ENCODE peak calls at places on chromosome 5, in nine cellular contexts. M, L, T, O, X, F, R, W and U are unnamed samples.

GRCh38 chr5:55451976-55452375 is 82.8 kb downstream of the PLPP1 start:
- DNase-seq in M (no peak), L (no peak), T (no peak), O (no peak), X (no peak), F (no peak), R (no peak), W (no peak), U (no peak)

GRCh38 chr5:144944936-144945335 is 774.3 kb downstream of the KCTD16 start:
- DNase-seq in M (no peak), L (no peak), T (no peak), O (no peak), X (no peak), F (no peak), R (no peak), W (no peak), U (no peak)

GRCh38 chr5:122356868-122357267 is 44.8 kb downstream of the SNCAIP start:
- DNase-seq in M (no peak), L (no peak), T (no peak), O (no peak), X (no peak), F (no peak), R (no peak), W (no peak), U (no peak)

GRCh38 chr5:96582343-96582742 is 79.8 kb upstream of the CAST start:
- DNase-seq in M (peak; percentile 41), L (no peak), T (peak; percentile 76), O (no peak), X (peak; percentile 33), F (no peak), R (no peak), W (no peak), U (no peak)

GRCh38 chr5:74630387-74631087 is 10.0 kb downstream of the ENC1 start:
- DNase-seq in M (no peak), L (no peak), T (peak; percentile 97), O (no peak), X (no peak), F (peak; percentile 92), R (no peak), W (no peak), U (no peak)

GRCh38 chr5:71922584-71923106 is 184.6 kb upstream of the MAP1B start:
- DNase-seq in M (peak; percentile 66), L (no peak), T (peak; percentile 98), O (no peak), X (no peak), F (peak; percentile 88), R (no peak), W (no peak), U (no peak)

GRCh38 chr5:88672644-88673493 is 210.1 kb downstream of the MEF2C start:
- DNase-seq in M (no peak), L (no peak), T (no peak), O (peak; percentile 61), X (no peak), F (no peak), R (no peak), W (no peak), U (no peak)

GRCh38 chr5:146130440-146131045 is 25.2 kb upstream of the PLAC8L1 start:
- DNase-seq in M (no peak), L (no peak), T (peak; percentile 36), O (no peak), X (no peak), F (no peak), R (no peak), W (no peak), U (no peak)

GRCh38 chr5:157665467-157666085 is 5.8 kb upstream of the C5orf52 start:
- DNase-seq in M (peak; percentile 63), L (no peak), T (peak; percentile 87), O (no peak), X (no peak), F (peak; percentile 79), R (no peak), W (no peak), U (no peak)

GRCh38 chr5:141800629-141801028 is 77.6 kb downstream of the PCDH1 start:
- DNase-seq in M (no peak), L (no peak), T (no peak), O (no peak), X (no peak), F (no peak), R (no peak), W (no peak), U (no peak)

GRCh38 chr5:138339086-138339456 is 1.0 kb downstream of the FAM53C start:
- DNase-seq in M (peak; percentile 14), L (peak; percentile 35), T (no peak), O (no peak), X (no peak), F (no peak), R (no peak), W (no peak), U (no peak)

GRCh38 chr5:38323645-38324295 is 65.4 kb downstream of the EGFLAM start:
- DNase-seq in M (no peak), L (no peak), T (peak; percentile 57), O (no peak), X (no peak), F (peak; percentile 54), R (no peak), W (no peak), U (no peak)

GRCh38 chr5:140322751-140323731 is 20.1 kb upstream of the PFDN1 start:
- DNase-seq in M (peak; percentile 63), L (peak; percentile 84), T (peak; percentile 87), O (no peak), X (no peak), F (peak; percentile 95), R (no peak), W (peak; percentile 40), U (no peak)

GRCh38 chr5:172909931-172910502 is 49.2 kb upstream of the RPL26L1 start:
- DNase-seq in M (no peak), L (no peak), T (no peak), O (no peak), X (no peak), F (peak; percentile 84), R (no peak), W (no peak), U (no peak)

GRCh38 chr5:180070726-180071417 is 687 bp downstream of the RNF130 start:
- DNase-seq in M (peak; percentile 41), L (peak; percentile 36), T (peak; percentile 56), O (no peak), X (peak; percentile 33), F (peak; percentile 30), R (no peak), W (no peak), U (no peak)

GRCh38 chr5:93705896-93706295 is 35.5 kb downstream of the POU5F2 start:
- DNase-seq in M (no peak), L (no peak), T (no peak), O (no peak), X (no peak), F (no peak), R (no peak), W (no peak), U (no peak)

GRCh38 chr5:136811551-136811950 is 446.2 kb upstream of the TRPC7 start:
- DNase-seq in M (no peak), L (no peak), T (peak; percentile 94), O (no peak), X (no peak), F (peak; percentile 75), R (no peak), W (no peak), U (no peak)

GRCh38 chr5:95042040-95042439 is 242.9 kb downstream of the MCTP1 start:
- DNase-seq in M (no peak), L (no peak), T (peak; percentile 4), O (no peak), X (no peak), F (no peak), R (no peak), W (no peak), U (no peak)

GRCh38 chr5:179422213-179422839 is 77.1 kb upstream of the ADAMTS2 start:
- DNase-seq in M (no peak), L (no peak), T (no peak), O (no peak), X (no peak), F (no peak), R (no peak), W (no peak), U (no peak)

GRCh38 chr5:490116-491094 is 33.8 kb downstream of the SLC9A3 start:
- DNase-seq in M (no peak), L (no peak), T (no peak), O (no peak), X (no peak), F (no peak), R (no peak), W (no peak), U (no peak)

DNA sequence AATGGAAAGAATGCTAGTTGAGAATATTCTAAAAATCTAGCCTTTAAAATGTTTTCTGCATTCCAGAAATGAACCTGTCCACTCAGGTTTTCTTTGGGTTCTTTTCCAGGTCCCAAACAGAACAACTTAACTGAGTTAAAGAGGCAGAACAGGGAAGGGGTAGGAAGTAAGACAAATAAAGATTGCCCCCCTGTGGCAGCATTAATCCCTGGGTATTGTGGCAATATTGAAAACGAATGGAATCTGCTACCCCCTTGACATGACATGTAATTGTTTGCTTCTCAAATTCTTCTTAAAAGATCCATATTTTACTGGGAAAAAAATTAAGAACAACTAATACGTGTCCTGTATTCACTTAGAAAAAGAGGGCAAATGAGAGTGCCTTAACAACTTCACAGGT is 9.3 kb upstream of the RBM22 start:
- DNase-seq in M (peak; percentile 17), L (no peak), T (peak; percentile 11), O (no peak), X (no peak), F (no peak), R (no peak), W (no peak), U (no peak)
- TF ChIP-seq CTCF in M (no peak), L (no peak), T (peak; percentile 17), O (no peak), X (no peak), F (peak; percentile 32), R (peak; percentile 27), W (no peak), U (no peak)

DNA sequence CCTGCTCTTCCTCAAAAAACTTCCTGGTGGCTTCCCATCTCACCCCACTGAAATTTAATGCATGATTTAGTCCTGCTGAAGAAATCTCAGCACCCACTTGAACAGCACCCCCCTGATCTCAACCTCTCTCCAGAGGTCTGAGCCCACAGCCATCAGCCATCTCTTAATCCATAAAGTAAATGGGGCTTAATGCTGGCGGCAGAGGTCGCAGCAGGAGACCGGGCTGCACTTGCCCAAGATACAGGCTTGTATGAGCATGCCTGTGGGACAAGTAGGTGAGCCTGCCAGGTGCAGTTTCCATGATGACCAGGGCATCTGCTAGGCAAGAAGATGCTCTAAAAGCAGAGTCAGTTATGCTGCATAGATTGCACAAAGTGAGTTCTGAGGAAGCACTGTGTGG is 52.4 kb upstream of the CTXN3 start:
- DNase-seq in M (no peak), L (no peak), T (peak; percentile 12), O (no peak), X (no peak), F (no peak), R (no peak), W (no peak), U (peak; percentile 89)
- TF ChIP-seq CTCF in M (no peak), L (no peak), T (no peak), O (no peak), X (no peak), F (no peak), R (no peak), W (no peak), U (peak; percentile 12)

GRCh38 chr5:133746834-133747233 is 134.5 kb upstream of the FSTL4 start:
- DNase-seq in M (peak; percentile 29), L (no peak), T (no peak), O (peak; percentile 43), X (no peak), F (no peak), R (peak; percentile 15), W (no peak), U (peak; percentile 37)
- TF ChIP-seq CTCF in M (no peak), L (no peak), T (peak; percentile 12), O (peak; percentile 23), X (no peak), F (peak; percentile 44), R (no peak), W (no peak), U (peak; percentile 48)

GRCh38 chr5:1666812-1667588 is 132.6 kb downstream of the MRPL36 start:
- DNase-seq in M (peak; percentile 67), L (peak; percentile 47), T (no peak), O (peak; percentile 88), X (peak; percentile 37), F (no peak), R (peak; percentile 62), W (peak; percentile 44), U (peak; percentile 89)
- TF ChIP-seq CTCF in M (peak; percentile 38), L (no peak), T (peak; percentile 35), O (peak; percentile 56), X (no peak), F (peak; percentile 36), R (no peak), W (peak; percentile 42), U (peak; percentile 80)